ENCODE peak calls at places on chromosome 12, in eight cellular contexts. One of them, this sample, is unnamed.

GRCh38 chr12:49346659-49347306 is at the start of gene DNAJC22:
- DNase-seq in activated CD4-positive, CD25-positive, alpha-beta regulatory T cell: no peak
- DNase-seq in mucosa of gallbladder: no peak
- DNase-seq in HFFc6: no peak
- DNase-seq in AG04450: no peak
- DNase-seq in fibroblast of mammary gland: no peak
- DNase-seq in NCI-H510A treated with DMSO at 0.1 percent for 48 hours: peak
- DNase-seq in stimulated activated CD8-positive, alpha-beta memory T cell treated with anti-CD3 and anti-CD28 coated beads, Interleukin-15, amount 100 ng/mL, for 1 hour: no peak
- DNase-seq in this sample: no peak

GRCh38 chr12:132356686-132357622 is 27.6 kb upstream of the GALNT9 start:
- DNase-seq in AG04450: no peak
- DNase-seq in mucosa of gallbladder: peak
- DNase-seq in HFFc6: peak
- DNase-seq in stimulated activated CD8-positive, alpha-beta memory T cell treated with anti-CD3 and anti-CD28 coated beads, Interleukin-15, amount 100 ng/mL, for 1 hour: no peak
- DNase-seq in fibroblast of mammary gland: peak
- DNase-seq in NCI-H510A treated with DMSO at 0.1 percent for 48 hours: no peak
- DNase-seq in activated CD4-positive, CD25-positive, alpha-beta regulatory T cell: no peak
- DNase-seq in this sample: no peak

GRCh38 chr12:121811434-121812319 is 7.9 kb downstream of the SETD1B start:
- DNase-seq in NCI-H510A treated with DMSO at 0.1 percent for 48 hours: peak
- DNase-seq in activated CD4-positive, CD25-positive, alpha-beta regulatory T cell: peak
- DNase-seq in AG04450: no peak
- DNase-seq in stimulated activated CD8-positive, alpha-beta memory T cell treated with anti-CD3 and anti-CD28 coated beads, Interleukin-15, amount 100 ng/mL, for 1 hour: no peak
- DNase-seq in mucosa of gallbladder: no peak
- DNase-seq in HFFc6: peak
- DNase-seq in fibroblast of mammary gland: peak
- DNase-seq in this sample: peak

GRCh38 chr12:54017845-54018607 is 9.2 kb downstream of the HOXC8 start:
- DNase-seq in AG04450: no peak
- DNase-seq in HFFc6: peak
- DNase-seq in fibroblast of mammary gland: peak
- DNase-seq in mucosa of gallbladder: peak
- DNase-seq in stimulated activated CD8-positive, alpha-beta memory T cell treated with anti-CD3 and anti-CD28 coated beads, Interleukin-15, amount 100 ng/mL, for 1 hour: peak
- DNase-seq in NCI-H510A treated with DMSO at 0.1 percent for 48 hours: peak
- DNase-seq in activated CD4-positive, CD25-positive, alpha-beta regulatory T cell: peak
- DNase-seq in this sample: peak

GRCh38 chr12:119784673-119785072 is 92.4 kb downstream of the CIT start:
- DNase-seq in mucosa of gallbladder: no peak
- DNase-seq in HFFc6: no peak
- DNase-seq in fibroblast of mammary gland: no peak
- DNase-seq in AG04450: no peak
- DNase-seq in stimulated activated CD8-positive, alpha-beta memory T cell treated with anti-CD3 and anti-CD28 coated beads, Interleukin-15, amount 100 ng/mL, for 1 hour: no peak
- DNase-seq in activated CD4-positive, CD25-positive, alpha-beta regulatory T cell: no peak
- DNase-seq in NCI-H510A treated with DMSO at 0.1 percent for 48 hours: no peak
- DNase-seq in this sample: no peak

GRCh38 chr12:116380066-116380465 is 102.6 kb upstream of the MED13L start:
- DNase-seq in AG04450: no peak
- DNase-seq in mucosa of gallbladder: no peak
- DNase-seq in fibroblast of mammary gland: no peak
- DNase-seq in stimulated activated CD8-positive, alpha-beta memory T cell treated with anti-CD3 and anti-CD28 coated beads, Interleukin-15, amount 100 ng/mL, for 1 hour: no peak
- DNase-seq in NCI-H510A treated with DMSO at 0.1 percent for 48 hours: no peak
- DNase-seq in HFFc6: no peak
- DNase-seq in activated CD4-positive, CD25-positive, alpha-beta regulatory T cell: no peak
- DNase-seq in this sample: no peak

GRCh38 chr12:11823043-11823442 is 173.6 kb downstream of the ETV6 start:
- DNase-seq in HFFc6: peak
- DNase-seq in fibroblast of mammary gland: peak
- DNase-seq in stimulated activated CD8-positive, alpha-beta memory T cell treated with anti-CD3 and anti-CD28 coated beads, Interleukin-15, amount 100 ng/mL, for 1 hour: no peak
- DNase-seq in NCI-H510A treated with DMSO at 0.1 percent for 48 hours: no peak
- DNase-seq in mucosa of gallbladder: no peak
- DNase-seq in AG04450: peak
- DNase-seq in activated CD4-positive, CD25-positive, alpha-beta regulatory T cell: no peak
- DNase-seq in this sample: no peak

GRCh38 chr12:120388711-120389431 is 19.9 kb upstream of the MSI1 start:
- DNase-seq in HFFc6: no peak
- DNase-seq in fibroblast of mammary gland: no peak
- DNase-seq in mucosa of gallbladder: no peak
- DNase-seq in NCI-H510A treated with DMSO at 0.1 percent for 48 hours: no peak
- DNase-seq in activated CD4-positive, CD25-positive, alpha-beta regulatory T cell: no peak
- DNase-seq in stimulated activated CD8-positive, alpha-beta memory T cell treated with anti-CD3 and anti-CD28 coated beads, Interleukin-15, amount 100 ng/mL, for 1 hour: no peak
- DNase-seq in AG04450: no peak
- DNase-seq in this sample: no peak

GRCh38 chr12:51622564-51622963 is 31.5 kb downstream of the SCN8A start:
- DNase-seq in activated CD4-positive, CD25-positive, alpha-beta regulatory T cell: no peak
- DNase-seq in mucosa of gallbladder: no peak
- DNase-seq in AG04450: no peak
- DNase-seq in HFFc6: peak
- DNase-seq in stimulated activated CD8-positive, alpha-beta memory T cell treated with anti-CD3 and anti-CD28 coated beads, Interleukin-15, amount 100 ng/mL, for 1 hour: no peak
- DNase-seq in NCI-H510A treated with DMSO at 0.1 percent for 48 hours: no peak
- DNase-seq in fibroblast of mammary gland: peak
- DNase-seq in this sample: no peak

GRCh38 chr12:66726531-66726930 is 47.7 kb upstream of the GRIP1 start:
- DNase-seq in fibroblast of mammary gland: no peak
- DNase-seq in NCI-H510A treated with DMSO at 0.1 percent for 48 hours: no peak
- DNase-seq in activated CD4-positive, CD25-positive, alpha-beta regulatory T cell: no peak
- DNase-seq in AG04450: no peak
- DNase-seq in stimulated activated CD8-positive, alpha-beta memory T cell treated with anti-CD3 and anti-CD28 coated beads, Interleukin-15, amount 100 ng/mL, for 1 hour: no peak
- DNase-seq in HFFc6: no peak
- DNase-seq in mucosa of gallbladder: no peak
- DNase-seq in this sample: no peak

GRCh38 chr12:113478351-113479011 is 6.8 kb upstream of the LHX5 start:
- DNase-seq in stimulated activated CD8-positive, alpha-beta memory T cell treated with anti-CD3 and anti-CD28 coated beads, Interleukin-15, amount 100 ng/mL, for 1 hour: no peak
- DNase-seq in HFFc6: no peak
- DNase-seq in mucosa of gallbladder: no peak
- DNase-seq in AG04450: no peak
- DNase-seq in activated CD4-positive, CD25-positive, alpha-beta regulatory T cell: no peak
- DNase-seq in fibroblast of mammary gland: no peak
- DNase-seq in NCI-H510A treated with DMSO at 0.1 percent for 48 hours: no peak
- DNase-seq in this sample: no peak

GRCh38 chr12:11863478-11863906 is 207.2 kb upstream of the BCL2L14 start:
- DNase-seq in mucosa of gallbladder: peak
- DNase-seq in HFFc6: no peak
- DNase-seq in fibroblast of mammary gland: peak
- DNase-seq in AG04450: no peak
- DNase-seq in activated CD4-positive, CD25-positive, alpha-beta regulatory T cell: no peak
- DNase-seq in NCI-H510A treated with DMSO at 0.1 percent for 48 hours: no peak
- DNase-seq in stimulated activated CD8-positive, alpha-beta memory T cell treated with anti-CD3 and anti-CD28 coated beads, Interleukin-15, amount 100 ng/mL, for 1 hour: no peak
- DNase-seq in this sample: no peak

GRCh38 chr12:91813701-91814100 is 331.9 kb downstream of the BTG1 start:
- DNase-seq in stimulated activated CD8-positive, alpha-beta memory T cell treated with anti-CD3 and anti-CD28 coated beads, Interleukin-15, amount 100 ng/mL, for 1 hour: no peak
- DNase-seq in mucosa of gallbladder: no peak
- DNase-seq in HFFc6: no peak
- DNase-seq in NCI-H510A treated with DMSO at 0.1 percent for 48 hours: no peak
- DNase-seq in fibroblast of mammary gland: peak
- DNase-seq in activated CD4-positive, CD25-positive, alpha-beta regulatory T cell: no peak
- DNase-seq in AG04450: no peak
- DNase-seq in this sample: no peak

GRCh38 chr12:2212971-2213869 is 160.4 kb downstream of the CACNA1C start:
- DNase-seq in HFFc6: no peak
- DNase-seq in activated CD4-positive, CD25-positive, alpha-beta regulatory T cell: no peak
- DNase-seq in stimulated activated CD8-positive, alpha-beta memory T cell treated with anti-CD3 and anti-CD28 coated beads, Interleukin-15, amount 100 ng/mL, for 1 hour: no peak
- DNase-seq in mucosa of gallbladder: no peak
- DNase-seq in fibroblast of mammary gland: no peak
- DNase-seq in AG04450: no peak
- DNase-seq in NCI-H510A treated with DMSO at 0.1 percent for 48 hours: no peak
- DNase-seq in this sample: no peak

GRCh38 chr12:104177663-104178501 is 37.7 kb upstream of the TXNRD1 start:
- DNase-seq in stimulated activated CD8-positive, alpha-beta memory T cell treated with anti-CD3 and anti-CD28 coated beads, Interleukin-15, amount 100 ng/mL, for 1 hour: no peak
- DNase-seq in NCI-H510A treated with DMSO at 0.1 percent for 48 hours: no peak
- DNase-seq in HFFc6: peak
- DNase-seq in fibroblast of mammary gland: peak
- DNase-seq in AG04450: peak
- DNase-seq in activated CD4-positive, CD25-positive, alpha-beta regulatory T cell: no peak
- DNase-seq in mucosa of gallbladder: peak
- DNase-seq in this sample: peak

GRCh38 chr12:38053655-38054464 is 262.7 kb upstream of the ALG10B start:
- DNase-seq in activated CD4-positive, CD25-positive, alpha-beta regulatory T cell: no peak
- DNase-seq in fibroblast of mammary gland: no peak
- DNase-seq in AG04450: no peak
- DNase-seq in NCI-H510A treated with DMSO at 0.1 percent for 48 hours: no peak
- DNase-seq in HFFc6: no peak
- DNase-seq in stimulated activated CD8-positive, alpha-beta memory T cell treated with anti-CD3 and anti-CD28 coated beads, Interleukin-15, amount 100 ng/mL, for 1 hour: no peak
- DNase-seq in mucosa of gallbladder: peak
- DNase-seq in this sample: no peak

GRCh38 chr12:52054838-52055741 is 3.8 kb downstream of the NR4A1 start:
- DNase-seq in mucosa of gallbladder: no peak
- DNase-seq in NCI-H510A treated with DMSO at 0.1 percent for 48 hours: no peak
- DNase-seq in activated CD4-positive, CD25-positive, alpha-beta regulatory T cell: no peak
- DNase-seq in stimulated activated CD8-positive, alpha-beta memory T cell treated with anti-CD3 and anti-CD28 coated beads, Interleukin-15, amount 100 ng/mL, for 1 hour: no peak
- DNase-seq in fibroblast of mammary gland: no peak
- DNase-seq in AG04450: no peak
- DNase-seq in HFFc6: no peak
- DNase-seq in this sample: no peak

GRCh38 chr12:89663577-89664357 is 44.9 kb downstream of the ATP2B1 start:
- DNase-seq in mucosa of gallbladder: no peak
- DNase-seq in AG04450: no peak
- DNase-seq in fibroblast of mammary gland: peak
- DNase-seq in stimulated activated CD8-positive, alpha-beta memory T cell treated with anti-CD3 and anti-CD28 coated beads, Interleukin-15, amount 100 ng/mL, for 1 hour: no peak
- DNase-seq in activated CD4-positive, CD25-positive, alpha-beta regulatory T cell: no peak
- DNase-seq in NCI-H510A treated with DMSO at 0.1 percent for 48 hours: no peak
- DNase-seq in HFFc6: peak
- DNase-seq in this sample: no peak

GRCh38 chr12:129903092-129903945 is 506 bp downstream of the TMEM132D start:
- DNase-seq in activated CD4-positive, CD25-positive, alpha-beta regulatory T cell: no peak
- DNase-seq in AG04450: no peak
- DNase-seq in stimulated activated CD8-positive, alpha-beta memory T cell treated with anti-CD3 and anti-CD28 coated beads, Interleukin-15, amount 100 ng/mL, for 1 hour: no peak
- DNase-seq in NCI-H510A treated with DMSO at 0.1 percent for 48 hours: peak
- DNase-seq in HFFc6: no peak
- DNase-seq in mucosa of gallbladder: no peak
- DNase-seq in fibroblast of mammary gland: no peak
- DNase-seq in this sample: no peak

GRCh38 chr12:21459474-21459873 is 22.0 kb downstream of the PYROXD1 start:
- DNase-seq in AG04450: no peak
- DNase-seq in NCI-H510A treated with DMSO at 0.1 percent for 48 hours: no peak
- DNase-seq in fibroblast of mammary gland: no peak
- DNase-seq in mucosa of gallbladder: no peak
- DNase-seq in HFFc6: no peak
- DNase-seq in activated CD4-positive, CD25-positive, alpha-beta regulatory T cell: no peak
- DNase-seq in stimulated activated CD8-positive, alpha-beta memory T cell treated with anti-CD3 and anti-CD28 coated beads, Interleukin-15, amount 100 ng/mL, for 1 hour: no peak
- DNase-seq in this sample: no peak

GRCh38 chr12:124183172-124183571 is 111.7 kb upstream of the RFLNA start:
- DNase-seq in NCI-H510A treated with DMSO at 0.1 percent for 48 hours: no peak
- DNase-seq in activated CD4-positive, CD25-positive, alpha-beta regulatory T cell: no peak
- DNase-seq in fibroblast of mammary gland: no peak
- DNase-seq in stimulated activated CD8-positive, alpha-beta memory T cell treated with anti-CD3 and anti-CD28 coated beads, Interleukin-15, amount 100 ng/mL, for 1 hour: no peak
- DNase-seq in AG04450: no peak
- DNase-seq in mucosa of gallbladder: no peak
- DNase-seq in HFFc6: no peak
- DNase-seq in this sample: no peak

This sample was measured in AML-193.